ENCODE peak calls at places on chromosomes 11 and 22, in four cellular contexts. X is H1, J is GM12878, O is HepG2. F is an unnamed sample. For H3K9me3, the result is how much of the 10 kb centered on the place peaks cover.

GRCh38 chr22:39422721-39423120 is 23.1 kb downstream of the TAB1 start:
- DNase-seq in X (no peak), O (no peak), J (no peak), F (no peak)

GRCh38 chr22:31681625-31682345 is 19.8 kb upstream of the PISD start:
- DNase-seq in X (no peak), O (no peak), J (no peak), F (no peak)

GRCh38 chr11:10695821-10696220 is 2.3 kb upstream of the IRAG1 start:
- DNase-seq in X (no peak), J (no peak), O (no peak), F (no peak)

GRCh38 chr11:26858098-26858497 is 135.8 kb upstream of the FIBIN start:
- DNase-seq in O (no peak), X (no peak), J (no peak), F (no peak)

GRCh38 chr11:13316528-13316961 is 39.0 kb downstream of the BMAL1 start:
- DNase-seq in O (no peak), X (no peak), J (no peak), F (no peak)

GRCh38 chr11:64078294-64078693 is 42.6 kb downstream of the FLRT1 start:
- DNase-seq in O (no peak), J (no peak), X (no peak), F (no peak)

GRCh38 chr11:108732395-108732794 is 67.5 kb downstream of the DDX10 start:
- DNase-seq in X (no peak), J (no peak), O (no peak), F (no peak)

GRCh38 chr11:61731211-61731955 is 21.1 kb upstream of the MYRF start:
- DNase-seq in X (no peak), J (no peak), O (no peak), F (no peak)

GRCh38 chr11:3853545-3853842 is 2.0 kb upstream of the STIM1 start:
- DNase-seq in J (no peak), O (no peak), X (no peak), F (no peak)

GRCh38 chr22:39255449-39256185 is 10.8 kb upstream of the PDGFB start:
- DNase-seq in O (no peak), J (no peak), X (no peak), F (no peak)

GRCh38 chr22:37898441-37899181 is 7.5 kb upstream of the MICALL1 start:
- DNase-seq in X (no peak), O (peak), J (no peak), F (no peak)

GRCh38 chr11:112525844-112526590 is 265.4 kb upstream of the PLET1 start:
- DNase-seq in O (no peak), X (no peak), J (no peak), F (no peak)

GRCh38 chr11:66443602-66444001 is 5.0 kb upstream of the MRPL11 start:
- DNase-seq in J (no peak), X (no peak), O (no peak), F (no peak)

GRCh38 chr11:112247198-112247597 is 13.5 kb downstream of the PLET1 start:
- DNase-seq in J (no peak), O (no peak), X (no peak), F (no peak)

GRCh38 chr11:47797633-47798032 is 30.5 kb upstream of the FNBP4 start:
- DNase-seq in X (no peak), J (no peak), O (no peak), F (no peak)

GRCh38 chr22:44916281-44917231 is 93.2 kb downstream of the PHF21B start:
- DNase-seq in O (no peak), J (no peak), X (no peak), F (no peak)

GRCh38 chr22:39684702-39685281 is 114.2 kb downstream of the CACNA1I start:
- DNase-seq in O (no peak), X (no peak), J (no peak), F (no peak)

GRCh38 chr11:128593281-128593680 is 5.9 kb upstream of the ETS1 start:
- DNase-seq in J (no peak), O (no peak), X (no peak), F (peak)

GRCh38 chr11:112355726-112356125 is 95.1 kb upstream of the PLET1 start:
- DNase-seq in J (no peak), O (no peak), X (peak), F (no peak)

GRCh38 chr11:70233511-70233919 is 30.4 kb downstream of the FADD start:
- DNase-seq in J (no peak), O (peak), X (no peak), F (no peak)

GRCh38 chr11:77416357-77416756 is 57.5 kb downstream of the PAK1 start:
- DNase-seq in O (no peak), X (no peak), J (no peak), F (no peak)

GRCh38 chr11:125591659-125592304 is 870 bp upstream of the STT3A start:
- DNase-seq in X (no peak), J (no peak), O (peak), F (peak)

GRCh38 chr11:125348704-125349635 is 147.1 kb downstream of the FEZ1 start:
- DNase-seq in O (peak), X (no peak), J (no peak), F (no peak)

GRCh38 chr22:50633771-50634170 is 5.8 kb upstream of the ARSA start:
- DNase-seq in J (no peak), X (no peak), O (no peak), F (no peak)

GRCh38 chr11:60937811-60938210 is 13.6 kb downstream of the TMEM132A start:
- DNase-seq in X (no peak), O (no peak), J (no peak), F (no peak)

GRCh38 chr11:103528596-103528995 is 419.4 kb downstream of the DYNC2H1 start:
- DNase-seq in X (no peak), O (no peak), J (no peak), F (no peak)

GRCh38 chr11:66365711-66366619 is 5.6 kb downstream of the SLC29A2 start:
- DNase-seq in X (no peak), O (no peak), J (no peak), F (no peak)

GRCh38 chr22:35528967-35529366 is 11.7 kb upstream of the RASD2 start:
- DNase-seq in J (no peak), O (no peak), X (no peak), F (no peak)

GRCh38 chr11:63985812-63986155 is 454 bp upstream of the OTUB1 start:
- DNase-seq in O (no peak), X (no peak), J (peak), F (no peak)

GRCh38 chr22:44428941-44429615 is 69.0 kb downstream of the RTL6 start:
- DNase-seq in O (no peak), X (no peak), J (no peak), F (no peak)

GRCh38 chr11:102653744-102654291 is 28.7 kb upstream of the MMP20 start:
- DNase-seq in O (no peak), X (no peak), J (no peak), F (no peak)

GRCh38 chr11:60977224-60977623 is 5.7 kb downstream of the CD6 start:
- DNase-seq in X (no peak), J (no peak), O (no peak), F (no peak)

GRCh38 chr11:13303668-13304649 is 26.4 kb downstream of the BMAL1 start:
- DNase-seq in J (no peak), O (no peak), X (no peak), F (no peak)

GRCh38 chr22:35967046-35967397 is 61.6 kb downstream of the RBFOX2 start:
- DNase-seq in J (no peak), X (no peak), O (no peak), F (no peak)

GRCh38 chr22:32661296-32661695 is 140.2 kb upstream of the TIMP3 start:
- DNase-seq in O (no peak), X (peak), J (no peak), F (no peak)

DNA sequence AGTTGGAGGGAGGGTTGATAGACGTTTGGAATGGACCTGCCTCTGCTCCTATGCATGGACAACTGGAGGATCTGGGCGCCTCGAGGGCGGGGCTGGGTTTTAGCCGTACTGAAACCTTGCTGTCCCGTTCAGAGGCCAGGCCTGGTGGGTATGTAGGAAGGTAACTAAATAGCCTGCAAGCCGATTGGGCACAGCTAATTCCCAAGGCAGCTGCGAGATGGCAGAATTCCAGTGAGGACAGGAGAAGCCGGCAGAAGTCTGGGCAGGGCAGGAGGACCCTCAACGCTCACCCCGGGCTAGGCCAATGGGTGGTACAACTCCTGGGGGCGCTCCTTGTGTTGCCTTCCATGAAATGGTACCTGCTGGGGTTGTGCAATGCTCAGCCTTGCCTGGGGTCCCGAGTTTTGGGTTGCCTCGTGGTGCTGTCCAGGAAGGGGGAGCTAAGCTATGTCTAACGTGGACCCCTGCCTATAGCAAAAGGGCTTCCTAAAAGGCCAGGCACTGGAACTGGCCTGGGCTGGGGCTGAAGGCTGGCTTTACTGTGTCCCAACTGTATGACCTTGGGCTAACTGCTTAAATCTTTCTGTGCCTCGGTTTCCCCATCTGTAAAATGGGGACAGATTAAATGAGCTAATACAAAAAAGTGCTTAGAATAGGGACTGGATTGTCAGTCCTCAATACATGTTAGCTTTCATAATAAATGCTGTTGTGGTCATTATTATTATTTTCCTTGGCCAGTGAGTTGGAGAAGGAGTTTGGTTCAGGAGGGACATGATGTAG is 30.1 kb upstream of the CD82 start:
- DNase-seq in X (no peak), J (no peak), O (no peak), F (no peak)
- TF ChIP-seq SUZ12 in X (no peak), J (no peak), O (no peak), F (no peak)

DNA sequence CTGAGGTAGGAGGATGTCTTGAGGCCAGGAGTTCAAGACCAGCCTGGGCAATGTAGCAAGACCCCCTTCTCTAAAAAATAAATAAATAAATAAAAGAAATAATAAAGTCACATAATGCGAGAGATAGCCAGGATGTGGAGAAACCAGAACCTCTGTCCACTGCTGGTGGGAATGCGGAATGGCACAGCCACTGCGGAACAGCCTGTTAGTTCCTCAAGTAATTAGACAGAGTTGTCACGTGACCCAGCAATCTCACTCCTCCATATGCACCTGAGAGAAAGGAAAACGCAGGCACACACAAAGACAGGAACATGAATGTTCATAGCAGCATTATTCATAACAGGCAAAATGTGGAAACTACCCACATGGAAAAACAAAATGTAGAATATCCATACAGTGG is 27.5 kb downstream of the LIF start:
- DNase-seq in J (no peak), O (no peak), X (no peak), F (no peak)
- H3K9me3 ChIP-seq in J (under half), O (under half), X (under half), F (under half)

GRCh38 chr11:121634889-121635288 is 182.1 kb upstream of the SORL1-AS1 start:
- DNase-seq in X (no peak), O (no peak), J (no peak), F (no peak)
- H3K9ac ChIP-seq in X (no peak), O (no peak), J (no peak), F (no peak)

DNA sequence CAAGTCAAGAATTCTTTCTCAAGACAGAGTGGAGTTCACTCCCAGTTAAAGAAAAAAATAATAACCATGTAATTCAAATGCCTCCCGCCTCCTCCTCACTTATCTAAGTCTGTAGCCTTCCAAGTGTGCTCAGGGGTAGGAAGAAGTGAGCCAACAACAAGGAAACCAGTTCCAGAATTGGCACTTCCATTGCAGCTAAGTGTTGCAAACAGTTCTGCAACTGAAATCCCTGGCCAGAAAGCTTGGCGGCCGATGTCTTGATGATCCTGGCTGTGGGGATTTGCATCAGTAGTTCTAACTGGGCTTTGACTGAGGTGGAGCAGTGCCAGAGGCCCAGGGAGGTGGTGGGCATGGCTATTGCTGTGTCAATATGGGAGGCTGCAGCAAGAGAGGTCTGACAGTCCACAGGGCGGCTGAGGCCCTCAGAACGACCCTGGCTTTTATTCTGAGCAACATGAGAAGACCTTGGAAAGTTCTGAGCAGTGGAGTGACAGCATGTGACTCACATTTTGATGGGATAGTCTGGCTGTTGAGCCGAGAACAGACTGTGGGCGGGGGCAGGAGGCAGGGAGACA is 19.2 kb downstream of the DHCR7 start:
- DNase-seq in O (peak), J (no peak), X (no peak), F (no peak)
- TF ChIP-seq SUZ12 in O (no peak), J (no peak), X (no peak), F (no peak)

GRCh38 chr22:48893288-48894063 is 934.2 kb downstream of the BRD1 start:
- DNase-seq in X (no peak), O (no peak), J (no peak), F (no peak)
- H3K9me3 ChIP-seq in X (under half), O (under half), J (under half), F (under half)

GRCh38 chr11:7578276-7578955 is 64.6 kb downstream of the PPFIBP2 start:
- DNase-seq in J (no peak), X (no peak), O (no peak), F (no peak)
- H3K9ac ChIP-seq in J (no peak), X (no peak), O (no peak), F (no peak)

GRCh38 chr22:27273386-27273785 is 528.2 kb downstream of the MN1 start:
- DNase-seq in O (no peak), X (no peak), J (no peak), F (no peak)

GRCh38 chr22:27270818-27271510 is 530.6 kb downstream of the MN1 start:
- DNase-seq in J (no peak), X (no peak), O (no peak), F (no peak)

GRCh38 chr22:27267145-27267544 is 534.4 kb downstream of the MN1 start:
- DNase-seq in X (no peak), O (no peak), J (no peak), F (no peak)

GRCh38 chr22:27274770-27275449 is 526.6 kb downstream of the MN1 start:
- DNase-seq in J (no peak), O (no peak), X (no peak), F (no peak)

DNA sequence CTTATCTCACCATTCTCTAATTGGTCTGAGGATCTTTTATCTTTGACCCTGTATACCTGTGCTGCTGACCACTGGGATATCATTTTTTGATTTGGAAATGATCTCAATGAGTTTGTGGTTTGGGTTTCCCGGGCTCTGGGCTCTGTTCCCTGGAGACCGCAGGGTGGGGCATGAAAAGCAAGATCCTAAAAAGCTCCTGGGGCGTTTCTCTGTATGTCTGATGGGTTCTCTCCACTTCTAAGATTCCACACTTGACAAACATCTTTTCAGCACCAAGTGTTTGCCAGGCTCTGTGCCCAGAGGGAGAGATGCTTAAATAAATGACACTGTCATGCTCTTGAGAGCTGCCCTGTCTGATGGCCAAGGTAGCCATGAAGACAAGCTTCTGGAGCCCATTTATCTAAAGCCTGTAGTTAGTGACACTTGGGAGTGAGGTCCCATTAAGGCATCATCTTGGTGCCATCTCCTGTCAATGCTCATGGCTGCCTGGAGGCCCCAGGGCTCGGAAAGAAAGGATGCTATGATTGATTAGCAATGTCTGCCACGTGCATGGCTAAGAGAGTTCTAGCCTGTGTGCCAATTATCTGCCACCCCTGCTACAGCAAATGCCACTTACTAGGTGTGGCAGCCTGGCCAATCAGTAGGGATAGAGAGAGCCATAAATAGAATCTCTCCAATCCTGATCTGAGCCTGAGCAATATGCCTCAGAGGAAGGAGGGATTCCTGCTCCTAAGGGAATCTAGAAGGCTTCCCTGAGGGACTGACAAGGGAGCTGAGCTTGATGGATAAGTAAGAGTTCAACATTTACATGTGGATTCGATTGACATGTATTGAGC is 531.6 kb downstream of the MN1 start:
- DNase-seq in O (no peak), J (no peak), X (no peak), F (no peak)
- TF ChIP-seq SUZ12 in O (no peak), J (no peak), X (no peak), F (no peak)

GRCh38 chr11:17379383-17380180 is 8.9 kb downstream of the KCNJ11 start:
- DNase-seq in X (no peak), O (no peak), J (no peak), F (no peak)

GRCh38 chr11:17378655-17379054 is 9.8 kb downstream of the KCNJ11 start:
- DNase-seq in J (no peak), O (no peak), X (no peak), F (no peak)

GRCh38 chr11:17376493-17376892 is 12.0 kb downstream of the KCNJ11 start:
- DNase-seq in X (no peak), J (no peak), O (no peak), F (no peak)

GRCh38 chr11:17371614-17372013 is 16.8 kb downstream of the KCNJ11 start:
- DNase-seq in O (no peak), J (no peak), X (no peak), F (no peak)

DNA sequence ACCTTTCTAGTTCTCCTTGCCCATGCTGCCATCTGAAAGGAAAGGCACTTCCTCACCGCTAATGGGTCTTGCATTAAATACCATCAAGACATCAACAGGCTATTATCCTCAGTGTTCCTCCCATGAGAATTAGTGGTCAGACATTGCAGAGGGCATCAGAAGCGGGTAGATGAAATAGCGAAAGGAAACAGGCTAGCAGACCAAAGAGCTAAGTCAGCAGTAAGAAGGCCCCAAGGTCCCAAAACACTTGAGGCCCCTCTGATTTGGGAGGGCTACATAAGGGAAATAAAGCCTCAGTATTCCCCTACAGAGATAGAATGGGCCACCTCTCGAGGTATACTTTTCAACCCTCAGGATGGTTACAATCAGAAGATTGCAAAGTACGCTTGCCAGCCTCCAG is 12.9 kb downstream of the KCNJ11 start:
- DNase-seq in X (no peak), O (no peak), J (no peak), F (no peak)
- H3K9me3 ChIP-seq in X (under half), O (under half), J (under half), F (half or more)

DNA sequence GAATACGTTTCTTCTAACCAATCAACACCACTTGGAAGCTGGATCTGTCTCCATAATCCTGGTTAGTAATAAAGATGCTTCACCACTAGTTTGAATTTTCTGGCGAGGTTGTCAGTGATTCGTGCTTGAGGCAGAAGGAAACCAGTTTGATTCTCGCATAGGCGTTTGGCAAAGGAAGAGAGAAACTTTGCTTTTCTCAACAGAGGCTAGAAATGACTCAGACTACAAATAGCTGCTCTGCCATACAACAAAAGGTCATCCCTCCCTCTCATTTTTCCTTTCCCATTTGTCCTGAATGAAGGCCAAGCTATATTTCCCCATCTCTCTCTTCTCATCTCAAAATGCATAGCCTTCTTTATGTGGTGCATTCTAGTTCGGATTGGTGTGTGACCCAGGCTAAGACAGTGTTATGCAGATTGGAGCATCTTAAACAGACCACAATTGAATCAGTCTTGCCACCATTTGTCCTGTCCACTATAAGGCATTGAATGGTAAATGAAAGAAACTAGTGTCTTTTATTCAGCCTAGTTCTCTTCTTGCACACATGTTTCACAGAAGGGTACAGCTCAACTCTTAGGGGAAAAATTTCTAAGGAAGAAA is 741.5 kb downstream of the NTM start:
- DNase-seq in J (no peak), O (no peak), X (no peak), F (no peak)
- H3K9ac ChIP-seq in J (no peak), O (no peak), X (no peak), F (no peak)